ENCODE peak calls at places on chromosome 5, in ten cellular contexts. R is lower lobe of right lung, A is WTC11, Y is body of pancreas, V is upper lobe of left lung, J is A549, U is GM06990, B is pancreas, G is BJ, D is GM10248. I is an unnamed sample.

GRCh38 chr5:127705120-127705892 is 2.1 kb downstream of the CCDC192 start:
- DNase-seq in R (no peak), A (no peak), Y (no peak), V (no peak), J (peak; percentile 64), U (no peak), B (no peak), G (peak; percentile 31), D (no peak), I (no peak)

GRCh38 chr5:100902406-100903035 is 561 bp downstream of the ST8SIA4 start:
- DNase-seq in R (no peak), A (no peak), Y (no peak), V (no peak), J (peak; percentile 16), U (no peak), B (no peak), G (no peak), D (no peak), I (no peak)

GRCh38 chr5:137310051-137310730 is 188.9 kb downstream of the SPOCK1 start:
- DNase-seq in R (no peak), A (no peak), Y (no peak), V (no peak), J (peak; percentile 72), U (no peak), B (no peak), G (peak; percentile 87), D (no peak), I (no peak)

GRCh38 chr5:4831325-4831724 is 308.8 kb upstream of the ADAMTS16 start:
- DNase-seq in R (no peak), A (no peak), Y (no peak), V (no peak), J (no peak), U (no peak), B (no peak), G (no peak), D (no peak), I (no peak)

GRCh38 chr5:8517461-8517860 is 648.5 kb downstream of the MTRR start:
- DNase-seq in R (no peak), A (no peak), Y (no peak), V (no peak), J (peak; percentile 1), U (no peak), B (no peak), G (no peak), D (no peak), I (no peak)

GRCh38 chr5:53418409-53418808 is 62.0 kb upstream of the FST start:
- DNase-seq in R (no peak), A (no peak), Y (no peak), V (no peak), J (peak; percentile 47), U (no peak), B (no peak), G (no peak), D (no peak), I (no peak)

GRCh38 chr5:145946112-145946861 is 9.9 kb downstream of the SH3RF2 start:
- DNase-seq in R (no peak), A (no peak), Y (no peak), V (no peak), J (peak; percentile 66), U (peak; percentile 24), B (no peak), G (peak; percentile 77), D (no peak), I (no peak)

GRCh38 chr5:52544738-52545137 is 243.0 kb upstream of the ITGA1 start:
- DNase-seq in R (no peak), A (no peak), Y (no peak), V (no peak), J (no peak), U (no peak), B (no peak), G (no peak), D (no peak), I (no peak)

GRCh38 chr5:96573513-96573894 is 88.7 kb upstream of the CAST start:
- DNase-seq in R (no peak), A (no peak), Y (no peak), V (no peak), J (no peak), U (no peak), B (no peak), G (no peak), D (no peak), I (no peak)

GRCh38 chr5:54663876-54664275 is 146.3 kb downstream of the SNX18 start:
- DNase-seq in R (no peak), A (no peak), Y (peak; percentile 20), V (no peak), J (no peak), U (no peak), B (no peak), G (peak; percentile 84), D (no peak), I (no peak)

GRCh38 chr5:168404366-168404765 is 81.9 kb upstream of the RARS1 start:
- DNase-seq in R (no peak), A (no peak), Y (no peak), V (no peak), J (no peak), U (no peak), B (no peak), G (peak; percentile 72), D (no peak), I (no peak)

GRCh38 chr5:168878121-168878520 is 299.0 kb upstream of the PANK3 start:
- DNase-seq in R (no peak), A (no peak), Y (no peak), V (no peak), J (no peak), U (no peak), B (no peak), G (no peak), D (no peak), I (no peak)

GRCh38 chr5:80919678-80920196 is 40.4 kb upstream of the RASGRF2 start:
- DNase-seq in R (no peak), A (no peak), Y (no peak), V (no peak), J (no peak), U (no peak), B (no peak), G (no peak), D (no peak), I (no peak)

GRCh38 chr5:10958728-10959127 is 197.7 kb upstream of the DAP start:
- DNase-seq in R (no peak), A (no peak), Y (no peak), V (no peak), J (no peak), U (no peak), B (no peak), G (no peak), D (no peak), I (no peak)
- TF ChIP-seq CTCF in R (no peak), A (no peak), Y (no peak), V (no peak), J (no peak), U (no peak), B (no peak), G (no peak), D (no peak), I (no peak)

DNA sequence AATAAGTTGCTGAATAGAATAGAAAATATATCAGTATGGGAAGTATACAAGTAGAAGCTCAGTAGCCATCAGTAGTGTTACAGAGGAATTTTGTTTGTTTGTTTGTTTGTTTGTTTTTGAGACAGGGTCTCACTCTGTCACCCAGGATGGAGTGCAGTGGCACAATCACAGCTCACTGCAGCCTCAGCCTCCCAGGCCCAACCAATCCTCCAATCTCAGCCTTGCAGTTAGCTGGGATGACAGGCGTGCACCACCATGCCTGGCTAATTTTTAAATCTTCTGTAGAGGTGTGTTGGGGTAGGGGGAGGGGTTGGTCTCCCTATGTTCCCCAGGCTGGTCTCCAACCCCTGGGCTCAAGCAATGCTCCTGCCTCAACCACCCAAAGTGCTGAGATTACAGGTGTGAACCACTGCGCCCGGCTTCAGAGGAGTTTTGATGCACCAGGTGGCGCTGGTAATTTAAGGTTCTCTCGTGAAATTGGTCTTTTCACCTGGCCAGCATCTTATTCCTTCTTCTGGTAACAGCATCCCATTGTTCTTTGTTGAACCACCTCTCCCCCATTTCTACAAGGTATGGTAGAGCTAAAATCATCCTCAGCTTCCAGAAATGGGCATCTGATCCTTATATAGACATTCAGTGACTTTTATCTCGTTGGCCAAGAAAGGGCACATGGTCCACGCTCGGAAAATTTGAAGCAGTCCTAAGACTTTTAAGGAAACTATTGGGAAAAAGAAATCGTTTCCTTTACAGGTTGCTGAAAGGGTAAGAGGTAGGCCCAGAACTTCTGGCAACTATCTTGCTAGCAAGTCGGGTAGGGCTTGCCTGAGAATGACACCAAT is 157.1 kb downstream of the ARRDC3 start:
- DNase-seq in R (peak; percentile 53), A (peak; percentile 74), Y (peak; percentile 64), V (no peak), J (peak; percentile 59), U (peak; percentile 1), B (peak; percentile 28), G (no peak), D (peak; percentile 37), I (peak; percentile 61)
- TF ChIP-seq CTCF in R (peak; percentile 51), A (peak; percentile 19), Y (peak; percentile 41), V (no peak), J (peak; percentile 61), U (peak; percentile 60), B (peak; percentile 35), G (no peak), D (peak; percentile 61), I (peak; percentile 64)

GRCh38 chr5:26959290-26959689 is 79.1 kb downstream of the CDH9 start:
- DNase-seq in R (no peak), A (no peak), Y (no peak), V (no peak), J (no peak), U (no peak), B (no peak), G (no peak), D (no peak), I (no peak)
- TF ChIP-seq CTCF in R (no peak), A (no peak), Y (no peak), V (no peak), J (no peak), U (no peak), B (no peak), G (no peak), D (no peak), I (no peak)

DNA sequence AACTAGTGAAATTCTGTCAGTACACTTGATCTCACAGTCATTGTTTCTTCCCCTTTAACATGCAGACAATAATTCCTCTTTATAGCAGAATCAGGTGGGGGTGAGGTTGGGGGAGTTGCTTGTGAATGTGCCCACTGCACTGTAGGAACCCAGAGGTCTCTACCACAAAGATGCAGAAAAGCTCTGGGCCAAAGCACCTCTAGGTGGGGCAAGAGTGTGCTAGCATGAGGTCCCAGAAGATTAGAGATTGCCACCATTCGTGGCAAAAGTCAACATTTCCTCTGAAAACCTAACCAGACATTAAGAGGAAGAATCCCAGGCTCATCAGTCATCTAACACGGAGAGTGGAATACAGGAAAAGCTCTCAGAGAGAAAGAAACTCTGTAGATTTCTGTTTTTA is 74.5 kb downstream of the PTCD2 start:
- DNase-seq in R (no peak), A (no peak), Y (no peak), V (no peak), J (peak; percentile 37), U (no peak), B (no peak), G (no peak), D (peak; percentile 53), I (no peak)
- TF ChIP-seq CTCF in R (peak; percentile 26), A (no peak), Y (no peak), V (no peak), J (peak; percentile 36), U (peak; percentile 82), B (no peak), G (peak; percentile 37), D (peak; percentile 52), I (peak; percentile 71)